ENCODE peak calls at places on chromosomes 1 and 21, in seven cellular contexts. J is nephron progenitor cell, A is uterus, E is heart left ventricle, N is astrocyte of the cerebellum, R is left ventricle myocardium inferior, Q is K562. F is an unnamed sample.

GRCh38 chr1:27045973-27046558 is 33.4 kb upstream of the TENT5B start:
- DNase-seq in J (peak), A (peak), E (peak), N (peak), R (peak), Q (peak), F (no peak)

GRCh38 chr1:22751124-22751531 is 40.5 kb downstream of the EPHB2 start:
- DNase-seq in J (no peak), A (no peak), E (no peak), N (no peak), R (no peak), Q (no peak), F (no peak)

GRCh38 chr1:54813479-54814147 is 12.5 kb upstream of the TTC22 start:
- DNase-seq in J (no peak), A (no peak), E (no peak), N (no peak), R (no peak), Q (no peak), F (no peak)

GRCh38 chr1:81808760-81809159 is 8.0 kb downstream of the ADGRL2 start:
- DNase-seq in J (peak), A (no peak), E (no peak), N (no peak), R (no peak), Q (no peak), F (no peak)

GRCh38 chr21:35027558-35028450 is 21.3 kb downstream of the RUNX1 start:
- DNase-seq in J (no peak), A (no peak), E (no peak), N (no peak), R (no peak), Q (no peak), F (no peak)

GRCh38 chr1:179353546-179353945 is 12.2 kb upstream of the AXDND1 start:
- DNase-seq in J (no peak), A (peak), E (no peak), N (peak), R (peak), Q (no peak), F (no peak)

GRCh38 chr1:119549719-119550141 is 42.7 kb downstream of the HSD3B1 start:
- DNase-seq in J (peak), A (no peak), E (peak), N (peak), R (no peak), Q (peak), F (no peak)

GRCh38 chr1:224212618-224213037 is 29.6 kb downstream of the DEGS1 start:
- DNase-seq in J (no peak), A (no peak), E (peak), N (no peak), R (no peak), Q (no peak), F (no peak)

GRCh38 chr1:56525463-56526155 is 53.8 kb downstream of the PLPP3 start:
- DNase-seq in J (no peak), A (no peak), E (peak), N (no peak), R (peak), Q (no peak), F (no peak)

GRCh38 chr1:165912638-165913037 is 85.2 kb downstream of the UCK2 start:
- DNase-seq in J (no peak), A (no peak), E (no peak), N (no peak), R (no peak), Q (no peak), F (no peak)

GRCh38 chr1:37255111-37255795 is 219.1 kb upstream of the ZC3H12A start:
- DNase-seq in J (peak), A (no peak), E (no peak), N (no peak), R (no peak), Q (peak), F (no peak)

GRCh38 chr1:41679531-41679930 is 195.0 kb upstream of the EDN2 start:
- DNase-seq in J (no peak), A (no peak), E (no peak), N (no peak), R (no peak), Q (no peak), F (no peak)

GRCh38 chr1:50271337-50271736 is 151.9 kb downstream of the DMRTA2 start:
- DNase-seq in J (no peak), A (no peak), E (no peak), N (no peak), R (peak), Q (no peak), F (no peak)

GRCh38 chr1:39568208-39568607 is 8.4 kb downstream of the PABPC4 start:
- DNase-seq in J (no peak), A (no peak), E (no peak), N (no peak), R (no peak), Q (peak), F (no peak)

GRCh38 chr21:45032332-45032731 is 42.0 kb upstream of the ADARB1 start:
- DNase-seq in J (no peak), A (no peak), E (no peak), N (no peak), R (no peak), Q (no peak), F (no peak)

GRCh38 chr1:151371744-151372410 is 628 bp downstream of the SELENBP1 start:
- DNase-seq in J (no peak), A (peak), E (no peak), N (no peak), R (peak), Q (peak), F (no peak)

GRCh38 chr1:5129746-5130355 is 475.4 kb downstream of the AJAP1 start:
- DNase-seq in J (no peak), A (no peak), E (no peak), N (no peak), R (no peak), Q (no peak), F (no peak)

GRCh38 chr1:5119496-5120234 is 465.3 kb downstream of the AJAP1 start:
- DNase-seq in J (peak), A (no peak), E (no peak), N (no peak), R (no peak), Q (no peak), F (no peak)

GRCh38 chr1:5120559-5120958 is 466.1 kb downstream of the AJAP1 start:
- DNase-seq in J (no peak), A (no peak), E (no peak), N (no peak), R (no peak), Q (no peak), F (no peak)

DNA sequence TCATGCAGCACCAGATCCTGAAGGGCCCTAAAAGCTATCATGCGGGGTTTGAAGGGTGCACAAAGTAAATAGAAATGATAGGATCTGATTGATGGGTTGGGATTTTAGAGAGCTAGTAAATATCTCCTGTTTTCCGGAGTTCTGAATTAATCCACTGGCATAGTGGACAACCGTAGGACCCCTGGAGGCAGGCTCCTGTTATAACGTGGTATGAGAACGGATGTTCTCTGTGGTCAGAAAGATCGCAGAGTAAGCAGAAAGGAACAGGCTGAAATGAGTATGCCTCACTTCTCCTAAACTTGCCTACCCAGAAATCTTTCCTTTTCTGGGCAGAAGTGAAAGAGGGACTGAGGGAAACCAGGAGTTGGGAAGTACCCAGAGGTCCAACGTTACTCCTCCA is 470.8 kb downstream of the AJAP1 start:
- DNase-seq in J (no peak), A (no peak), E (no peak), N (no peak), R (no peak), Q (no peak), F (no peak)
- TF ChIP-seq CTCF in J (no peak), A (no peak), E (no peak), N (no peak), R (no peak), Q (no peak), F (no peak)

GRCh38 chr1:107897428-107898339 is 67.3 kb downstream of the VAV3 start:
- DNase-seq in J (no peak), A (no peak), E (no peak), N (no peak), R (no peak), Q (no peak), F (no peak)
- TF ChIP-seq CTCF in J (no peak), A (no peak), E (no peak), N (no peak), R (no peak), Q (no peak), F (no peak)

GRCh38 chr1:8122477-8123407 is 96.6 kb upstream of the ERRFI1 start:
- DNase-seq in J (no peak), A (peak), E (no peak), N (no peak), R (no peak), Q (peak), F (no peak)
- TF ChIP-seq CTCF in J (no peak), A (no peak), E (no peak), N (no peak), R (no peak), Q (no peak), F (no peak)

DNA sequence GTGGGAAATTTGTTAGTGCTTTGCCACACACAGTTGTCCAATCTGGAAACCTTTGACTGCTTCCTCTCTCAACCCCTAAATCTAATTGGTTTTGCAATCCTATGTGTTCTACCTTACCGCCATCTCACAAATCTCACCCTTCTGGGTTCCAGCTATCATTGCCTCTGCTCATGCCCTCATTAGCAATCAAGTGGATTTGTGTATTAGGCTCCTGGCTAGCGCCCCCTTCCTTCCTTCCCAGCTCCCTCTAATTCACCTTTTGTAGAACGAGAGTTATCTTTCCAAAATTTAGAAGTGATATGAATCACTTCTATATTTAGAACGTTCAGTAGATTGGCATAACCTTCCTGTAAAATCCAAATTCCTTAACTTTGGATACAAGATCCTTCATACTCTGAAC is 18.6 kb downstream of the FMO1 start:
- DNase-seq in J (no peak), A (no peak), E (no peak), N (no peak), R (no peak), Q (no peak), F (no peak)
- TF ChIP-seq CTCF in J (no peak), A (no peak), E (no peak), N (no peak), R (no peak), Q (no peak), F (no peak)

GRCh38 chr1:80155371-80155770 is 1148.8 kb upstream of the ADGRL4 start:
- DNase-seq in J (no peak), A (no peak), E (no peak), N (no peak), R (no peak), Q (no peak), F (no peak)
- TF ChIP-seq CTCF in J (no peak), A (no peak), E (no peak), N (no peak), R (no peak), Q (no peak), F (peak)

GRCh38 chr1:235199441-235199840 is 38.4 kb upstream of the RBM34 start:
- DNase-seq in J (no peak), A (no peak), E (no peak), N (peak), R (no peak), Q (no peak), F (no peak)
- TF ChIP-seq CTCF in J (peak), A (no peak), E (peak), N (peak), R (peak), Q (peak), F (peak)

F was measured in D721Med.